ENCODE peak calls at places on chromosomes 16 and 17, in six cellular contexts. Y is breast epithelium, O is prostate gland, R is transverse colon, S is heart left ventricle, D is NB4. M is an unnamed sample.

GRCh38 chr16:27778926-27779570 is 229.1 kb downstream of the KATNIP start:
- DNase-seq in D (no peak), O (no peak), Y (no peak), S (no peak), R (no peak), M (no peak)

GRCh38 chr17:75739801-75740200 is 18.5 kb downstream of the ITGB4 start:
- DNase-seq in O (no peak), D (no peak), Y (no peak), R (no peak), S (no peak), M (no peak)

GRCh38 chr17:18190629-18191028 is 7.0 kb downstream of the ALKBH5 start:
- DNase-seq in R (no peak), O (no peak), Y (no peak), S (no peak), D (no peak), M (no peak)

GRCh38 chr17:54899721-54900456 is 763 bp upstream of the TOM1L1 start:
- DNase-seq in O (no peak), S (no peak), Y (no peak), R (no peak), D (no peak), M (no peak)

GRCh38 chr17:61431594-61432311 is 20.5 kb upstream of the TBX4 start:
- DNase-seq in O (peak), R (no peak), S (no peak), Y (no peak), D (no peak), M (no peak)

GRCh38 chr17:3532106-3532858 is 25.3 kb downstream of the TRPV3 start:
- DNase-seq in D (no peak), Y (no peak), S (no peak), R (no peak), O (no peak), M (no peak)

GRCh38 chr17:20852541-20853370 is 190.1 kb downstream of the USP22 start:
- DNase-seq in R (peak), Y (no peak), D (peak), O (peak), S (peak), M (peak)

GRCh38 chr17:77749316-77749715 is 209.2 kb upstream of the TNRC6C start:
- DNase-seq in O (no peak), S (no peak), D (no peak), Y (no peak), R (no peak), M (no peak)

GRCh38 chr16:66842765-66843164 is 1.4 kb upstream of the CA7 start:
- DNase-seq in O (no peak), D (no peak), R (no peak), Y (no peak), S (no peak), M (no peak)

GRCh38 chr17:52442350-52442749 is 283.8 kb upstream of the CA10 start:
- DNase-seq in R (no peak), O (no peak), S (no peak), D (no peak), Y (no peak), M (no peak)

GRCh38 chr17:66076546-66077190 is 115.3 kb downstream of the CEP112 start:
- DNase-seq in S (peak), D (no peak), Y (no peak), R (no peak), O (no peak), M (no peak)

GRCh38 chr16:19393226-19394074 is 24.2 kb upstream of the TMC5 start:
- DNase-seq in S (no peak), D (no peak), R (peak), Y (no peak), O (peak), M (no peak)

GRCh38 chr16:85285681-85286065 is 173.4 kb upstream of the CIBAR2 start:
- DNase-seq in O (no peak), D (no peak), R (no peak), S (no peak), Y (peak), M (no peak)

GRCh38 chr16:8966781-8967436 is 3.2 kb upstream of the USP7 start:
- DNase-seq in D (peak), R (peak), Y (no peak), O (no peak), S (no peak), M (no peak)

GRCh38 chr17:77107506-77108433 is 33.0 kb upstream of the SEC14L1 start:
- DNase-seq in D (no peak), O (no peak), R (peak), Y (no peak), S (no peak), M (no peak)

GRCh38 chr17:34726536-34727384 is 147.4 kb downstream of the TMEM132E start:
- DNase-seq in D (no peak), Y (no peak), R (no peak), O (no peak), S (no peak), M (peak)

GRCh38 chr16:65117701-65118448 is 4.0 kb downstream of the CDH11 start:
- DNase-seq in O (peak), D (peak), S (peak), R (peak), Y (peak), M (peak)

GRCh38 chr16:56748191-56748590 is 18.3 kb downstream of the NUP93 start:
- DNase-seq in S (no peak), O (no peak), Y (no peak), R (no peak), D (no peak), M (no peak)

GRCh38 chr17:8681175-8681949 is 50.8 kb upstream of the MYH10 start:
- DNase-seq in O (no peak), R (no peak), S (peak), Y (no peak), D (no peak), M (no peak)

GRCh38 chr17:48155889-48156670 is 48.5 kb downstream of the SNX11 start:
- DNase-seq in O (no peak), Y (no peak), D (no peak), R (no peak), S (no peak), M (no peak)

DNA sequence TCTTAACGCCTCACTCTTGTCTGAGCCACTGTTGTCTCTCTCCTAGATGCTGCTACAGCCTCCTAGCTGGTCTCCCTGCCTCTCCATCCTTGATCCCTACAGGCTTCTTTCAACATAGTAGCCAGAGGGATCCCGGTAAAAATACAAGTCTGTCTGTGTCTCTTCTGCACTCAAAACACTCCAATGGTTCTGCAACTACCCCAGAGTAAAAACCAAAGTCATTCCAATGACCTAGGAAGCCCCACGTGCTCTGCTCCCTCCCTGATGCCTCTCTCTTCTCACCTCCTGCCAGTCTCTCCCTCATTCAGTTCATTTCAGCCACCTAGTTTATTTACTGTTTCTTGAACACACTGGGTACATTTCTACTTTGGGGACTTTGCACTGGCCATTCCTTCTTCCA is 135.2 kb downstream of the NPIPB5 start:
- DNase-seq in O (no peak), S (no peak), R (no peak), Y (no peak), D (no peak), M (no peak)
- TF ChIP-seq POLR2A in O (no peak), S (no peak), R (no peak), Y (no peak), D (no peak), M (no peak)

DNA sequence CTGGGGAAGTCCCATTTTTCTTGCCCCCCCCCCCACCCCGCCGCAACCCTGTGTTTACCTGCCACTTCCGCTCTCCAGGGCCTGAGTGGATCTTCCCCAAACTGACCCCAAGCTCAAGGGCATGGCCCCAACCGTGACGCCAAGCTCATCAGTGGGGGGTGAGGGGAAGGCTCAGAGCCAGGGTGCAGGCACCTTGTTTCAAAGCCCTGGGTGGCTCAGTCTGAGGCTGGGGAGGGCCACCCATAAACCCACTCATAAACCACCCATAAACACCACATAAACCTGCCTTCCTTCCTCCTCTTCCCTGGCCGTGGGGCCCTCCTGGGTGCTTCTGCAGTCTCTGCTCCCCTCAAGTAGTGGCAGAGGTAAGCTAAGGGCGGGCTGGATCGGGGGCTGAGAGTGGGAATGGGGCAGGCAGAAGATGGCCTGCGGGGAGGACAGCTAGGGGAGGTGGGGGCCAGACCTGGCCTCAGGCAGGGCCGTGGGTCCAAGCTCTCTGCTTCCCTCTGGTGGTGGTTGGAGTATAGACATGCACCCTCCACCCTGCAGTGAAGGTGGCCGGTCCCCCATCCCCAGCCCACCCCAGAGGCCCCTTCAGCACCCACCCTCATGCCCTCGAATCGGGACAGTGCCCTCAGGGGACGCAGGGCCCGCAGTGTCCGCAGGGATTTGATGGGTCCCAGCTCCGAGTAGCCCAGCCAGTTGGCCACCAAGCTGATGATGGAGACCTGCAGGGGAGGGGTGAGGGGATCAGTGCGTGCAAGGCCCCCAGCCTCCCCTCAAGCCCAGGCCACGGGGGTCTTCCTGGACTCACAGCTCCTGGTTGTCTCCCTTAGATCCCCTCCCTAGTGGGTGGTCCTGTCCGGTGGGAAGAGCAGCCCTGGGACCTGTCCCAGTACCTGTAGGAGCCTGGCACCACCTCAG is 14.6 kb upstream of the CD79B start:
- DNase-seq in Y (no peak), S (peak), R (peak), D (peak), O (peak), M (no peak)
- H3K4me3 ChIP-seq in Y (no peak), S (no peak), R (no peak), D (no peak), O (no peak), M (no peak)

GRCh38 chr16:49739381-49739780 is 116.5 kb downstream of the ZNF423 start:
- DNase-seq in D (no peak), O (no peak), S (no peak), Y (no peak), R (no peak), M (no peak)
- TF ChIP-seq CTCF in D (peak), O (no peak), S (no peak), Y (no peak), R (no peak), M (no peak)

DNA sequence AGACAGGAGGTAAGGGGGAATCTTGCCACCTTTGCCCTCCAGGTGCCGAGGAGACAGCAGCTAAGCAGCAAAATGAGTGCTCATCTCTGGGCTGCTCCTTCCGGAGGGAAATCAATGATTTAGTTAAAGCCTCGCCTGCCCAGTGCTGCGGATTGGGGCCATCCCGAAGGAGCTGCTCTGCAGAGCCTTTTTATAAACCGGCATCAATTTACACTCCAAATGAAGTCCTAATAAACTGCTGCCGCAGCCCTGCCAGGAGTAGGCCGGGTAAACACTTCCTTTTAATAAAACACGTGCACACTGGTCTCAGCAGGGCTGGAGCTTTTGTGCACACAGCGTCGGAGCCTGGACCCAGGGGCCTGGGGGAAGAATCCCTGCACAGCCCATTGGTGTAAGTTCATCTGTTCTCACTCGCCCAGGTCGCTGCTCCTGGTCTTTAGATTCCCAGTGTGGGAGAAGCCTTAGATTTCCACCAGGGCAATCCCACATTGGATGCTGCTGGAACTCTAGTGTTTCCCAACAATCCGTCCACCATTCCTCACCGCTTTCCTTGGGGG is 79.6 kb upstream of the HS3ST2 start:
- DNase-seq in D (no peak), Y (no peak), S (no peak), O (peak), R (no peak), M (no peak)
- TF ChIP-seq POLR2A in D (no peak), Y (no peak), S (no peak), O (no peak), R (no peak), M (no peak)

GRCh38 chr17:44829558-44830358 is at the start of gene GJC1:
- DNase-seq in S (peak), Y (no peak), R (peak), D (peak), O (no peak), M (no peak)

GRCh38 chr17:44828919-44829557 is 1.0 kb downstream of the GJC1 start:
- DNase-seq in Y (no peak), S (no peak), D (peak), R (no peak), O (no peak), M (no peak)

GRCh38 chr17:44832821-44833220 is 2.7 kb upstream of the GJC1 start:
- DNase-seq in D (no peak), O (no peak), S (no peak), Y (no peak), R (no peak), M (no peak)

GRCh38 chr17:44830359-44831269 is 527 bp upstream of the GJC1 start:
- DNase-seq in D (no peak), Y (no peak), R (peak), S (peak), O (no peak), M (no peak)

GRCh38 chr17:44831270-44831770 is 1.2 kb upstream of the GJC1 start:
- DNase-seq in O (no peak), S (no peak), Y (no peak), D (no peak), R (no peak), M (no peak)
- H3K4me3 ChIP-seq in O (no peak), S (peak), Y (no peak), D (no peak), R (no peak), M (no peak)

GRCh38 chr16:82439678-82440293 is 187.0 kb upstream of the CDH13 start:
- DNase-seq in Y (no peak), D (peak), R (no peak), S (no peak), O (no peak), M (no peak)
- TF ChIP-seq CTCF in Y (no peak), D (peak), R (no peak), S (no peak), O (no peak), M (no peak)

DNA sequence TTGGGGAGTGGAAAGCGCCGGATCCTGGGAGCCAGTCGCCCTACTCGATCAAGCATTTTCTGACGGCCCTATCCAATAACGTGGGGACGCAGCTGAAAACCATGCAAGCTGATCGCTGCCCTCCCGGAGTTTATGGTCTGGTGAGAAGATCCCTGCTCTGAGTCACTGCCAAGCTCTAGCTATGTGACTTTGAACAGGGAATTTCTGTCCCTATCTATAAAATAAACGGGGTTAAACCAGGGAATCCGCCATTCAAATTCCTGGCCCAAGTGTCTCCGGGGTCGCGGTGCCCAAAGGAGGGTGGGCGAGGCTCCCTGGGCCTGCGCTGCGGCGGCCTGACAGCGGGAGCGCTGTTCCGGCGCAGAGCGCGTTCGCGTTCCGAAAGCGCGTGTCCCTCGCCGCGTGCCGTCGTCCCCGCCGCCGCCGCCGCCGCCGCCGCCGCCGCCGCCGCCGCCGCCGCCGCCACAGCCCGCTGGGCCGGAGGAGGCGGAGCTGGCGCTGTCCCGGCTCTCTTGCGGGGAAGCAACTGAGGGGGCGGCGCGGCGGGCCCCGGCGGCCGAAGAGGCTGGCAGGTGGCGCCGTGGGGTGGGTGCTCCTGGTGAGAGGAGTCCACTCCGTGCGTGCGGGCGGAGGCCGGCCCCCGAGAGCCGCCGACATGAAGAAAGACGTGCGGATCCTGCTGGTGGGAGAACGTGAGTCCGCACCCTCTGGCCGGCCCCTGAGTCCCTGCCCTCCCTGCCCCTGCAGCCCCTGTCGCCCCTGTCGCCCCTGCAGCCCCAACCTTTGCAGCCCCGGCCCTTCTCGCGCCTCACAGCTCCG is at the start of gene RHOT1:
- DNase-seq in Y (peak), S (peak), R (peak), O (peak), D (peak), M (peak)
- TF ChIP-seq POLR2A in Y (no peak), S (no peak), R (no peak), O (no peak), D (peak), M (no peak)

GRCh38 chr17:35804658-35805192 is 4.6 kb upstream of the TAF15 start:
- DNase-seq in O (peak), Y (no peak), D (peak), S (peak), R (peak), M (no peak)

GRCh38 chr17:35797918-35798317 is 2.5 kb upstream of the MMP28 start:
- DNase-seq in S (no peak), O (no peak), D (no peak), R (no peak), Y (no peak), M (no peak)

GRCh38 chr17:35799942-35800341 is 4.5 kb upstream of the MMP28 start:
- DNase-seq in Y (peak), O (peak), S (peak), R (peak), D (no peak), M (no peak)

GRCh38 chr17:35797370-35797769 is 1.9 kb upstream of the MMP28 start:
- DNase-seq in Y (no peak), O (no peak), D (no peak), S (no peak), R (no peak), M (no peak)

GRCh38 chr17:35801583-35802224 is 6.3 kb upstream of the MMP28 start:
- DNase-seq in S (peak), O (peak), R (peak), Y (peak), D (peak), M (peak)
- H3K4me3 ChIP-seq in S (no peak), O (no peak), R (no peak), Y (no peak), D (no peak), M (no peak)

DNA sequence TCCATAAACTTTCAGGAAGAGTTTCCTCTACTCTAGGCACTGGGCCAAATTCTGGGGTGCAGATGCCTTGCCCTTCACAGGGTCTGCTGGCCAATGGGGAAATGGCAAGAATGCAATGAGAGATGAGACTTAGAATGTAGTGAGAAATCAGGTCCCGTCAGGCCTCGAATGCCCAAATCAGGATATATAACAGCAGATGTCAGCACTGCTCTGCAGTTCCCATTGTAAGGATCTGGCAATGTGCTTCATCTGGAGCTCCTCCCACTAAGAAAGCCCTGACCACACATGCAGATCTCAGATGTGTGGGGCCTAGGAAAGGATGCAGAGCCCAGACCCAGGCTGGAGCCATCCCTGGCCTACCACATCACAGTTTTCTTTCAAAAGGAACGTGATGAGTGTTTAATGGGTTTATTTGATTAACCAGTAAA is 13.9 kb upstream of the LPCAT2 start:
- DNase-seq in O (no peak), S (peak), R (peak), D (peak), Y (no peak), M (peak)
- TF ChIP-seq CTCF in O (peak), S (peak), R (peak), D (peak), Y (no peak), M (no peak)

M was measured in lower leg skin.